ENCODE peak calls at places on chromosomes 11 and 22, in ten cellular contexts. Y is IMR-90, U is heart left ventricle, B is spleen, K is body of pancreas, G is right lobe of liver, A is sigmoid colon, C is testis, L is tibial nerve, T is transverse colon. Q is an unnamed sample.

GRCh38 chr11:38718659-38719058 is 2120.6 kb upstream of the RAG2 start:
- DNase-seq in Y (no peak), U (no peak), B (no peak), K (no peak), G (no peak), A (no peak), C (no peak), L (no peak), T (no peak), Q (no peak)

GRCh38 chr11:96101146-96101545 is 177.2 kb upstream of the MTMR2 start:
- DNase-seq in Y (no peak), U (no peak), B (no peak), K (no peak), G (no peak), A (no peak), C (no peak), L (no peak), T (no peak), Q (no peak)

GRCh38 chr11:2933376-2934056 is 4.3 kb upstream of the PHLDA2 start:
- DNase-seq in Y (peak; percentile 75), U (peak; percentile 87), B (peak; percentile 91), K (peak; percentile 41), G (peak; percentile 72), A (peak; percentile 81), C (peak; percentile 41), L (no peak), T (peak; percentile 70), Q (no peak)

GRCh38 chr11:90476442-90477007 is 253.7 kb upstream of the CHORDC1 start:
- DNase-seq in Y (peak; percentile 0), U (no peak), B (no peak), K (peak; percentile 65), G (peak; percentile 33), A (no peak), C (peak; percentile 62), L (peak; percentile 5), T (no peak), Q (no peak)

GRCh38 chr22:41576877-41577276 is 12.8 kb downstream of the PMM1 start:
- DNase-seq in Y (peak; percentile 52), U (peak; percentile 75), B (no peak), K (peak; percentile 67), G (peak; percentile 59), A (no peak), C (peak; percentile 81), L (no peak), T (peak; percentile 21), Q (no peak)

GRCh38 chr11:10029386-10030121 is 264.5 kb downstream of the SBF2 start:
- DNase-seq in Y (no peak), U (no peak), B (no peak), K (no peak), G (no peak), A (no peak), C (no peak), L (no peak), T (no peak), Q (no peak)

GRCh38 chr11:79894111-79894510 is 453.3 kb upstream of the TENM4 start:
- DNase-seq in Y (no peak), U (no peak), B (no peak), K (no peak), G (no peak), A (no peak), C (no peak), L (no peak), T (no peak), Q (no peak)

GRCh38 chr11:63444181-63444580 is 46.8 kb downstream of the PLAAT5 start:
- DNase-seq in Y (no peak), U (no peak), B (no peak), K (no peak), G (no peak), A (no peak), C (no peak), L (no peak), T (no peak), Q (no peak)

GRCh38 chr11:120344302-120345004 is 8.2 kb downstream of the ARHGEF12 start:
- DNase-seq in Y (peak; percentile 43), U (no peak), B (no peak), K (no peak), G (no peak), A (no peak), C (no peak), L (no peak), T (peak; percentile 18), Q (no peak)

GRCh38 chr11:79054636-79055035 is 386.2 kb downstream of the TENM4 start:
- DNase-seq in Y (peak; percentile 87), U (no peak), B (no peak), K (no peak), G (no peak), A (no peak), C (no peak), L (no peak), T (no peak), Q (no peak)

GRCh38 chr11:76888989-76889388 is 28.3 kb downstream of the ACER3 start:
- DNase-seq in Y (peak; percentile 68), U (no peak), B (no peak), K (no peak), G (no peak), A (no peak), C (no peak), L (no peak), T (no peak), Q (no peak)

DNA sequence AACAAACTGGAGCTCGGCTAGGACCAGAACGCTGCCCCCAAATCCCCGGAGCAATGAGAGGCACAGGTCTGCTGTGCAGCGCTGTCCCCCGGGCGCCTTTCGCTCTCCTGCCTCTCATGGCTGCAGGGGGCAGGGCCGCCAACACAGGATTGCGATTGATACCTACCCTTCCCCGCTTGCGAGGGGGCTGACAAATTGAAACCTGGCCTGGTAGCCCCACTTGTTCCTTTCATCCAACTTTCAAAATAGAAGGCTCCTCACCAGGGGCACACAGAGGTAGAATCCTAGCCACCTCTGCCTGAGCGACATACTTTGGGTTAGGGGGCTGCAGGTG is 642 bp upstream of the CASTOR1 start:
- DNase-seq in Y (no peak), U (peak; percentile 18), B (no peak), K (no peak), G (no peak), A (no peak), C (no peak), L (no peak), T (no peak), Q (no peak)
- TF ChIP-seq POLR2A in Y (no peak), U (no peak), B (no peak), K (no peak), G (no peak), A (no peak), C (no peak), L (no peak), T (no peak), Q (no peak)

GRCh38 chr11:897226-898159 is 13.1 kb downstream of the CHID1 start:
- DNase-seq in Y (no peak), U (no peak), B (no peak), K (no peak), G (no peak), A (no peak), C (peak; percentile 53), L (no peak), T (no peak), Q (no peak)

GRCh38 chr11:900545-900944 is 10.1 kb downstream of the CHID1 start:
- DNase-seq in Y (no peak), U (no peak), B (no peak), K (no peak), G (no peak), A (no peak), C (no peak), L (no peak), T (no peak), Q (no peak)

GRCh38 chr11:898160-898517 is 12.5 kb downstream of the CHID1 start:
- DNase-seq in Y (peak; percentile 11), U (no peak), B (no peak), K (no peak), G (no peak), A (no peak), C (peak; percentile 49), L (no peak), T (no peak), Q (no peak)

GRCh38 chr11:898540-899190 is 11.9 kb downstream of the CHID1 start:
- DNase-seq in Y (no peak), U (no peak), B (no peak), K (peak; percentile 39), G (no peak), A (no peak), C (peak; percentile 74), L (peak; percentile 23), T (no peak), Q (no peak)

GRCh38 chr11:899724-900123 is 10.9 kb downstream of the CHID1 start:
- DNase-seq in Y (no peak), U (no peak), B (no peak), K (no peak), G (no peak), A (no peak), C (no peak), L (no peak), T (no peak), Q (no peak)
- H3K36me3 ChIP-seq in Y (peaks cover 50% of the 10 kb centered on the region), U (peaks cover 50% of the 10 kb centered on the region), B (peaks cover 76% of the 10 kb centered on the region), K (peaks cover 17% of the 10 kb centered on the region), G (peaks cover 62% of the 10 kb centered on the region), A (peaks cover 18% of the 10 kb centered on the region), C (no peaks in the 10 kb centered on the region), L (peaks cover 84% of the 10 kb centered on the region), T (peaks cover 33% of the 10 kb centered on the region), Q (peaks cover 53% of the 10 kb centered on the region)

DNA sequence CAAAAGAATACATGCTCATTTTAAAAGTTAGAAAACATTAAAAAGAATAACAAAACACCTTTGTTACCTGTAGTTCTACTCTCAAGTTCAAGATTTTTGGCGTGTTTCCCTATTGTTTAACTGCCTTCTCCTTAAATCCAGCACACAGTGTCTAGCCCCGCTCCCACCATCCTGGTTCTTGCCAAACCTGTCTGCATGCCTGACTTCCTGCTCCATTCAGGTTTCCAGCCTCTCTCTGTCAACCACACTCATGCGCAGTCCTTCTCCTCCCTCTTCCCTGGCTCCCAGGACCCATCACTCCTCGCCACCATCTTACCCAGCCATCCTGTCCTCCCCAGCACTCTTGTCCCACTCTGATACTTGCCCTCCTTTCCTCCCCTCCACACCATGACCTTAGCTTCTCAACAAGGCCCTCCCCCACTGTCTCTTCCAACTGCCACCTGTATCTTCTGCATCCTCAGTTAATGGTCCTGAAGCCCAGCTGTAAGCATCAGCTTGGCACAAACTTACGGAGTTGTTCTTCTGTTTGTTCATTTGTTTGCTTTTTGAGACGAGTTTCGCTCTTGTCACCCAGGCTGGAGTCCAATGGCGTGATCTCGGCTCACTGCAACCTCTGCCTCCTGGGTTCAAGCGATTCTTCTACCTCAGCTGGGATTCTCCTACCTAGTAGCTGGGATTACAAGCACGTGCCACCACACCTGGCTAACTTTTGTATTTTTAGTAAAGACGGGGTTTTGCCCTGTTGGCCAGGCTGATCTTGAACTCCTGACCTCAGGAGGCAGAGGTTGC is 7.5 kb upstream of the MYH9 start:
- DNase-seq in Y (no peak), U (no peak), B (no peak), K (peak; percentile 39), G (no peak), A (no peak), C (no peak), L (no peak), T (peak; percentile 64), Q (no peak)
- TF ChIP-seq POLR2A in Y (no peak), U (no peak), B (no peak), K (no peak), G (no peak), A (no peak), C (no peak), L (no peak), T (no peak), Q (no peak)

DNA sequence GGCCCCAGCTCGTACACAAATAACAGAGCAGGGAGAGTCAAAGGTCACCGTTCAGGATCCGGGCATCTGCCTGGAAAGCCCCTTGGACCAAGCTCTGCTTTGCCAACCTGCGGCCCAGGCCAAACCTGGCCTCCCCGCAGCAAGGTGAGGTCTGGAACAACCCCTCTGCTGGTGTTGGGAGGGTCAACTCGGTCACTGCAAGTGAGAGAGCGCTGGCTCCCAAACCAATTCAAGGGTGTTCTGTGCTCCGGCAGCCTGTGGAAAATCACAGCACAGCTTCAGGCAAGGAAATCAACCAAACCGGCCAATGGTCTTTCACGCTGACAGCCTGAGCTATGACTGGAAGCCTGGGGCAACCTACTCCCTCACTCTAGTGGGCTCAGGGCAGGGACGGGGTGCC is 63.4 kb downstream of the MYH9 start:
- DNase-seq in Y (no peak), U (no peak), B (no peak), K (no peak), G (peak; percentile 60), A (no peak), C (no peak), L (no peak), T (no peak), Q (no peak)
- H3K36me3 ChIP-seq in Y (peaks cover 84% of the 10 kb centered on the region), U (peaks cover 85% of the 10 kb centered on the region), B (peaks cover 87% of the 10 kb centered on the region), K (peaks cover 45% of the 10 kb centered on the region), G (peaks cover 78% of the 10 kb centered on the region), A (peaks cover 39% of the 10 kb centered on the region), C (no peaks in the 10 kb centered on the region), L (peaks cover 78% of the 10 kb centered on the region), T (peaks cover 35% of the 10 kb centered on the region), Q (peaks cover 41% of the 10 kb centered on the region)

Q was measured in esophagus squamous epithelium.